ENCODE peak calls at places on chromosomes 16 and 17, in ten cellular contexts. L, P, N, T, I, A, V, X, S and F are unnamed samples.

GRCh38 chr17:83099570-83100181 is 20.3 kb downstream of the METRNL start:
- DNase-seq in L (no peak), P (no peak), N (no peak), T (no peak), I (no peak), A (no peak), V (peak), X (no peak), S (no peak), F (no peak)

GRCh38 chr16:88768041-88768876 is 16.8 kb downstream of the PIEZO1 start:
- DNase-seq in L (no peak), P (no peak), N (no peak), T (no peak), I (no peak), A (no peak), V (peak), X (peak), S (no peak), F (no peak)

GRCh38 chr17:62689441-62690167 is 62.1 kb downstream of the MRC2 start:
- DNase-seq in L (no peak), P (no peak), N (no peak), T (no peak), I (no peak), A (no peak), V (no peak), X (no peak), S (no peak), F (no peak)

GRCh38 chr17:32621612-32622312 is 135.0 kb downstream of the CDK5R1 start:
- DNase-seq in L (no peak), P (no peak), N (no peak), T (no peak), I (no peak), A (no peak), V (peak), X (no peak), S (no peak), F (no peak)

GRCh38 chr17:14926526-14927122 is 338.5 kb downstream of the PMP22 start:
- DNase-seq in L (peak), P (peak), N (peak), T (peak), I (no peak), A (peak), V (peak), X (peak), S (peak), F (peak)

GRCh38 chr16:54062361-54063346 is 223.9 kb downstream of the IRX3 start:
- DNase-seq in L (no peak), P (no peak), N (no peak), T (no peak), I (peak), A (no peak), V (no peak), X (no peak), S (no peak), F (no peak)

GRCh38 chr16:11546522-11547485 is 39.9 kb downstream of the LITAF start:
- DNase-seq in L (peak), P (no peak), N (peak), T (no peak), I (no peak), A (no peak), V (peak), X (no peak), S (no peak), F (peak)

GRCh38 chr17:80501739-80502577 is 25.6 kb upstream of the NPTX1 start:
- DNase-seq in L (no peak), P (no peak), N (peak), T (no peak), I (no peak), A (no peak), V (no peak), X (peak), S (no peak), F (no peak)

GRCh38 chr17:14308636-14308964 is 7.7 kb downstream of the HS3ST3B1 start:
- DNase-seq in L (no peak), P (no peak), N (no peak), T (no peak), I (no peak), A (no peak), V (no peak), X (no peak), S (no peak), F (no peak)

GRCh38 chr17:29495011-29495410 is 71.8 kb downstream of the ABHD15 start:
- DNase-seq in L (no peak), P (no peak), N (no peak), T (no peak), I (no peak), A (no peak), V (peak), X (no peak), S (no peak), F (no peak)